ENCODE peak calls at places on chromosome 21, in seven cellular contexts. T, B, L, Q, F, W and I are unnamed samples.

GRCh38 chr21:44416193-44416592 is 39.1 kb upstream of the LRRC3 start:
- DNase-seq in B (no peak), L (no peak), W (no peak), T (no peak), F (peak), Q (no peak), I (no peak)

GRCh38 chr21:25561668-25562641 is 45.3 kb downstream of the MRPL39 start:
- DNase-seq in Q (peak), T (peak), B (no peak), W (peak), F (peak), L (peak), I (no peak)

GRCh38 chr21:43191521-43191920 is 22.7 kb downstream of the CRYAA start:
- DNase-seq in T (no peak), B (no peak), L (no peak), F (peak), Q (no peak), W (no peak), I (no peak)

GRCh38 chr21:45001134-45002095 is 61.6 kb downstream of the SLX9 start:
- DNase-seq in B (no peak), W (no peak), L (peak), Q (no peak), F (no peak), T (peak), I (no peak)

GRCh38 chr21:41407541-41408460 is 18.2 kb upstream of the MX1 start:
- DNase-seq in W (no peak), T (no peak), L (no peak), Q (no peak), F (peak), B (no peak), I (no peak)

GRCh38 chr21:17451364-17451869 is 61.4 kb upstream of the CXADR start:
- DNase-seq in F (no peak), W (no peak), T (no peak), Q (no peak), B (no peak), L (no peak), I (no peak)

GRCh38 chr21:29534448-29534847 is 235.7 kb downstream of the BACH1 start:
- DNase-seq in W (no peak), F (no peak), B (no peak), T (no peak), Q (no peak), L (no peak), I (no peak)

GRCh38 chr21:42232176-42232825 is 13.4 kb downstream of the ABCG1 start:
- DNase-seq in T (no peak), B (no peak), Q (peak), W (no peak), L (no peak), F (no peak), I (no peak)

GRCh38 chr21:23809573-23809972 is 1797.7 kb downstream of the MRPL39 start:
- DNase-seq in W (no peak), Q (no peak), B (no peak), T (no peak), F (no peak), L (no peak), I (no peak)

GRCh38 chr21:45048968-45049367 is 25.4 kb upstream of the ADARB1 start:
- DNase-seq in F (peak), L (no peak), B (no peak), T (no peak), W (no peak), Q (no peak), I (no peak)

GRCh38 chr21:42330380-42331336 is 15.4 kb upstream of the TFF3 start:
- DNase-seq in Q (no peak), T (no peak), F (peak), L (no peak), B (no peak), W (no peak), I (no peak)

GRCh38 chr21:39849014-39849655 is 18.1 kb upstream of the PCP4 start:
- DNase-seq in L (no peak), Q (no peak), B (no peak), W (no peak), T (no peak), F (peak), I (no peak)

GRCh38 chr21:41147096-41147978 is 20.6 kb upstream of the BACE2 start:
- DNase-seq in Q (no peak), T (no peak), W (no peak), F (peak), B (no peak), L (no peak), I (peak)

GRCh38 chr21:32599146-32599925 is 12.8 kb downstream of the CFAP298 start:
- DNase-seq in B (no peak), Q (no peak), F (no peak), L (no peak), T (no peak), W (no peak), I (no peak)

GRCh38 chr21:45299026-45299863 is 11.6 kb upstream of the POFUT2 start:
- DNase-seq in B (no peak), Q (no peak), L (no peak), F (peak), T (no peak), W (no peak), I (no peak)

GRCh38 chr21:36647279-36648093 is 51.4 kb upstream of the SIM2 start:
- DNase-seq in Q (no peak), F (peak), L (peak), B (no peak), T (no peak), W (no peak), I (no peak)

GRCh38 chr21:45975017-45975595 is 6.5 kb upstream of the COL6A1 start:
- DNase-seq in Q (no peak), F (peak), L (no peak), T (no peak), B (no peak), W (no peak), I (no peak)

GRCh38 chr21:15820857-15821256 is 91.1 kb downstream of the USP25 start:
- DNase-seq in L (no peak), W (no peak), T (no peak), Q (no peak), B (no peak), F (no peak), I (no peak)

GRCh38 chr21:45990741-45991605 is 9.4 kb downstream of the COL6A1 start:
- DNase-seq in B (no peak), F (peak), T (no peak), Q (no peak), L (no peak), W (no peak), I (no peak)